ENCODE peak calls at places on chromosomes 5 and 9, in four cellular contexts. Z, P, D and J are unnamed samples. For H3K4me1, the result is how much of the 10 kb centered on the place peaks cover.

GRCh38 chr5:169367861-169368260 is 66.9 kb upstream of the SLIT3 start:
- DNase-seq in Z (no peak), P (no peak), D (no peak), J (no peak)

GRCh38 chr5:159133041-159133741 is 33.5 kb upstream of the EBF1 start:
- DNase-seq in Z (peak), P (peak), D (no peak), J (peak)

GRCh38 chr5:8329773-8330172 is 460.8 kb downstream of the MTRR start:
- DNase-seq in Z (no peak), P (no peak), D (no peak), J (no peak)

GRCh38 chr5:34847056-34847455 is 8.1 kb downstream of the TTC23L start:
- DNase-seq in Z (no peak), P (no peak), D (no peak), J (no peak)

GRCh38 chr5:179822059-179822432 is 1.3 kb downstream of the SQSTM1 start:
- DNase-seq in Z (no peak), P (no peak), D (no peak), J (no peak)

GRCh38 chr5:124951676-124952075 is 205.2 kb upstream of the ZNF608 start:
- DNase-seq in Z (no peak), P (no peak), D (no peak), J (no peak)

GRCh38 chr5:158313739-158314464 is 455.0 kb upstream of the CLINT1 start:
- DNase-seq in Z (no peak), P (no peak), D (no peak), J (no peak)

GRCh38 chr9:78046120-78046519 is 14.5 kb upstream of the GNAQ start:
- DNase-seq in Z (no peak), P (no peak), D (no peak), J (no peak)

GRCh38 chr5:1176473-1177391 is 24.7 kb upstream of the SLC6A19 start:
- DNase-seq in Z (no peak), P (no peak), D (no peak), J (peak)

DNA sequence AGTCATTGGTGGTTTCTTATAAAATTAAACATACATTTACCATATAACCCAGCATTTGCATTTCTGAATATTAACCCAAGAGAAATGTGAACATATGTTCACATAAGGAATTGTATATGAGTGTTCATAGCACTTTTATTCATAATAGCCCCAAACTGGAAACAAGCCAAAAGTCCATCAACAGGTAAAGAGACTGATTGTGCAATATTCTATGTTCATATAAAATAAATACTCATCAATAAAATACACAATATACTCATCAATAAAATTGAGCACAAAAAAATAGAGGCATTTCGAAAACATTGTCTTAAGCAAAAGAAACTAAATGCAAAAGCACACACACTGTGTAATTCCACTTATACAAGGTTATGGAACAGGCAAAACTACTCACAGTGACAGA is 3.7 kb downstream of the SMIM23 start:
- DNase-seq in Z (no peak), P (no peak), D (no peak), J (no peak)
- H3K4me1 ChIP-seq in Z (under half), P (under half), D (under half), J (under half)

GRCh38 chr9:136539427-136540412 is 6.1 kb downstream of the NOTCH1 start:
- DNase-seq in Z (no peak), P (no peak), D (peak), J (peak)

GRCh38 chr9:136537896-136538598 is 7.8 kb downstream of the NOTCH1 start:
- DNase-seq in Z (no peak), P (no peak), D (no peak), J (no peak)

GRCh38 chr9:136536721-136537241 is 9.1 kb downstream of the NOTCH1 start:
- DNase-seq in Z (no peak), P (no peak), D (no peak), J (no peak)

GRCh38 chr9:136537411-136537810 is 8.4 kb downstream of the NOTCH1 start:
- DNase-seq in Z (no peak), P (no peak), D (no peak), J (no peak)

GRCh38 chr9:136538599-136539426 is 7.0 kb downstream of the NOTCH1 start:
- DNase-seq in Z (no peak), P (no peak), D (no peak), J (peak)
- H3K4me3 ChIP-seq in Z (no peak), P (no peak), D (no peak), J (peak)

GRCh38 chr9:36320457-36320856 is 62.2 kb upstream of the GNE start:
- DNase-seq in Z (no peak), P (no peak), D (no peak), J (no peak)

GRCh38 chr9:36319183-36319582 is 60.9 kb upstream of the GNE start:
- DNase-seq in Z (no peak), P (no peak), D (no peak), J (no peak)

GRCh38 chr9:36318212-36318802 is 60.1 kb upstream of the GNE start:
- DNase-seq in Z (no peak), P (no peak), D (no peak), J (no peak)

GRCh38 chr9:36317766-36318165 is 59.5 kb upstream of the GNE start:
- DNase-seq in Z (no peak), P (peak), D (no peak), J (no peak)

DNA sequence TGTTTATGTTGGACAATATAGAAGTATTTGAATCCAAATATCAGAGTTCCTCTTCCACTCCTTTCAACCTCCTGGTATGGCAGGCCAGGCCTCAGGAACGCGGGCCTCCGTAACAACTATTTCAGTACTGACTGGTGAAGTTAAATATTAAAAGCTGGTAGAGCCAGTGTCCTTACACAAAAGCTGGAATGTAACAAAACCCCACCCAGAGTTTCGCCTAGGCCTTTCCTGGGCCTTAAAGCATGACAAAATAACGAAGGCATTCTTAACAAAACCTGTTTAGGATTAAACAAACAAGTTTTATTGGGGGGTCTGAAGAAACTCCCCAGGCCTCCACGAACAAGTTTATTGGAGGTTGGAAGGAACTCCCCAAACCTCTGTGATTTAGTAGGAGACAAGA is 61.6 kb upstream of the GNE start:
- DNase-seq in Z (no peak), P (no peak), D (no peak), J (no peak)
- H3K4me1 ChIP-seq in Z (under half), P (under half), D (under half), J (under half)

GRCh38 chr9:121736964-121737462 is 85.6 kb downstream of the DAB2IP start:
- DNase-seq in Z (no peak), P (no peak), D (peak), J (no peak)
- H3K4me3 ChIP-seq in Z (peak), P (peak), D (peak), J (no peak)